ENCODE peak calls at places on chromosomes 4 and X, in four cellular contexts. S, D, B and Q are unnamed samples.

GRCh38 chrX:9538544-9539045 is 73.7 kb downstream of the TBL1X start:
- DNase-seq in S (no peak), D (no peak), B (no peak), Q (no peak)

GRCh38 chr4:16337936-16338335 is 111.7 kb upstream of the TAPT1 start:
- DNase-seq in S (no peak), D (no peak), B (no peak), Q (peak)

GRCh38 chr4:5712517-5712916 is 1.5 kb downstream of the EVC start:
- DNase-seq in S (no peak), D (peak), B (no peak), Q (peak)

GRCh38 chrX:14939644-14940043 is 66.4 kb downstream of the MOSPD2 start:
- DNase-seq in S (no peak), D (no peak), B (no peak), Q (no peak)

GRCh38 chrX:103831342-103831802 is 685 bp downstream of the RAB9B start:
- DNase-seq in S (no peak), D (no peak), B (peak), Q (peak)

GRCh38 chrX:13815664-13816063 is 1.2 kb downstream of the GPM6B start:
- DNase-seq in S (no peak), D (no peak), B (no peak), Q (no peak)

GRCh38 chrX:39903937-39904336 is 193.8 kb downstream of the BCOR start:
- DNase-seq in S (no peak), D (peak), B (no peak), Q (peak)

GRCh38 chr4:142656178-142656577 is 189.9 kb downstream of the INPP4B start:
- DNase-seq in S (peak), D (peak), B (no peak), Q (no peak)

GRCh38 chr4:8702516-8703400 is 110.2 kb downstream of the CPZ start:
- DNase-seq in S (no peak), D (no peak), B (no peak), Q (no peak)

GRCh38 chrX:17206584-17206983 is 168.4 kb upstream of the NHS start:
- DNase-seq in S (no peak), D (no peak), B (no peak), Q (no peak)

GRCh38 chrX:7215842-7216241 is 67.9 kb upstream of the PUDP start:
- DNase-seq in S (no peak), D (peak), B (no peak), Q (no peak)

GRCh38 chrX:75156537-75156945 is 458 bp upstream of the ABCB7 start:
- DNase-seq in S (no peak), D (peak), B (no peak), Q (no peak)

GRCh38 chr4:534576-535151 is 35.7 kb downstream of the PIGG start:
- DNase-seq in S (no peak), D (no peak), B (no peak), Q (no peak)

GRCh38 chr4:53763813-53764597 is 172.7 kb upstream of the LNX1 start:
- DNase-seq in S (no peak), D (peak), B (no peak), Q (peak)